ENCODE peak calls at places on chromosomes 6 and 20, in five cellular contexts. C is BE2C, V is SJSA1, F is Peyer's patch, J is Panc1. B is an unnamed sample. For H3K27me3 and H3K4me1, the result is how much of the 10 kb centered on the place peaks cover.

GRCh38 chr6:82072113-82072512 is 175.4 kb downstream of the IBTK start:
- DNase-seq in C (no peak), V (no peak), F (no peak), J (no peak), B (no peak)

GRCh38 chr6:97394160-97394748 is 111.2 kb upstream of the MMS22L start:
- DNase-seq in C (peak), V (peak), F (no peak), J (peak), B (no peak)

GRCh38 chr6:6736753-6737654 is 148.5 kb downstream of the LY86 start:
- DNase-seq in C (peak), V (no peak), F (no peak), J (no peak), B (peak)

GRCh38 chr6:73560853-73561407 is 40.1 kb upstream of the EEF1A1 start:
- DNase-seq in C (no peak), V (no peak), F (no peak), J (no peak), B (no peak)

GRCh38 chr20:62120990-62121775 is 1.1 kb upstream of the LSM14B start:
- DNase-seq in C (no peak), V (no peak), F (no peak), J (no peak), B (peak)

GRCh38 chr20:50369225-50370035 is 140.8 kb upstream of the PTPN1 start:
- DNase-seq in C (no peak), V (no peak), F (no peak), J (no peak), B (peak)

GRCh38 chr6:126955621-126956020 is 162.8 kb upstream of the RSPO3 start:
- DNase-seq in C (no peak), V (no peak), F (no peak), J (no peak), B (no peak)

GRCh38 chr6:334536-334935 is 42.2 kb downstream of the DUSP22 start:
- DNase-seq in C (no peak), V (no peak), F (no peak), J (no peak), B (no peak)

GRCh38 chr6:143595256-143596036 is 82.3 kb upstream of the PHACTR2 start:
- DNase-seq in C (no peak), V (no peak), F (no peak), J (no peak), B (no peak)

GRCh38 chr6:136669299-136669699 is 119.1 kb upstream of the MAP7 start:
- DNase-seq in C (no peak), V (no peak), F (no peak), J (no peak), B (no peak)

GRCh38 chr6:79420054-79420453 is 117.2 kb downstream of the LCA5 start:
- DNase-seq in C (no peak), V (no peak), F (no peak), J (no peak), B (no peak)

GRCh38 chr6:28725890-28726348 is 197.9 kb downstream of the TRIM27 start:
- DNase-seq in C (peak), V (no peak), F (no peak), J (no peak), B (no peak)

GRCh38 chr6:25027221-25027916 is 91.6 kb upstream of the RIPOR2 start:
- DNase-seq in C (no peak), V (no peak), F (peak), J (peak), B (peak)

GRCh38 chr6:10585232-10585887 is 64.2 kb downstream of the GCNT2 start:
- DNase-seq in C (no peak), V (no peak), F (no peak), J (no peak), B (no peak)

GRCh38 chr20:63942250-63943006 is 13.8 kb downstream of the UCKL1 start:
- DNase-seq in C (peak), V (no peak), F (no peak), J (no peak), B (peak)

GRCh38 chr20:1900321-1900791 is 5.1 kb downstream of the SIRPA start:
- DNase-seq in C (peak), V (peak), F (peak), J (peak), B (no peak)

GRCh38 chr20:688809-689208 is 13.2 kb upstream of the SCRT2 start:
- DNase-seq in C (no peak), V (no peak), F (no peak), J (no peak), B (no peak)

GRCh38 chr20:682123-682522 is 6.5 kb upstream of the SCRT2 start:
- DNase-seq in C (no peak), V (no peak), F (no peak), J (no peak), B (no peak)

GRCh38 chr20:687468-688203 is 12.0 kb upstream of the SCRT2 start:
- DNase-seq in C (no peak), V (no peak), F (no peak), J (no peak), B (no peak)

GRCh38 chr20:680638-681037 is 5.0 kb upstream of the SCRT2 start:
- DNase-seq in C (no peak), V (no peak), F (no peak), J (no peak), B (no peak)

DNA sequence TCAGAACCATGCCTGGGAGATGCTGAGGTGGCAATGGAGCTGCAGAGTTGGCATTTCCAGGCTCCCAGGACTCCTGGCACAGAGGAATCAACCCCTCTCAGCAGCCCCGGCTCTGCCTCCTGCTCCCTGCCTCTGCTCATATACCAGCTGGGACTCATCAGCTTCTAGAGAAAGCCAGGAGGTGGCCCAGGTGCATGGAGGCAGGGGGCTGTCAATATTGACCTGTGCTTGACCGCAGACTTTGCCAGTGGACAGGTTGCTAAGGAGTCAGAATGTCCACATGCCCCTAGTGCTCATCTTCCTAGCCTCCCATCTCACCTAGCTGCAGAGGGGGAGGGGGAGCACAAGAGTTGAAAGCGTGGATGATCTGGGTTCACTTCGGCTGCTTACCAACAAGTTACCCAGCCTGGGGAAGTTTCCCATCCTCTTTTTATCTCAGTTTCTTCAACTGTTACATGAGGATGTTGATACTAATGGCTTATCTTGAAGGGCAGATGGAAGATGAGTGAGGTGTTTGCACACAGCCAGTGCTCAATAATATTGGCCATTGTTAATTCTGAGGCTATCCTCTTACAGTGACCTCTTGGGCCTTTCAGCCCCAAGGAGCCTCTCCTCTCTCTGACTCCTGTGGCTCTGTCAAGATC is 9.2 kb upstream of the SCRT2 start:
- DNase-seq in C (no peak), V (no peak), F (no peak), J (no peak), B (no peak)
- H3K27me3 ChIP-seq in C (under half), V (under half), F (under half), J (under half), B (under half)

DNA sequence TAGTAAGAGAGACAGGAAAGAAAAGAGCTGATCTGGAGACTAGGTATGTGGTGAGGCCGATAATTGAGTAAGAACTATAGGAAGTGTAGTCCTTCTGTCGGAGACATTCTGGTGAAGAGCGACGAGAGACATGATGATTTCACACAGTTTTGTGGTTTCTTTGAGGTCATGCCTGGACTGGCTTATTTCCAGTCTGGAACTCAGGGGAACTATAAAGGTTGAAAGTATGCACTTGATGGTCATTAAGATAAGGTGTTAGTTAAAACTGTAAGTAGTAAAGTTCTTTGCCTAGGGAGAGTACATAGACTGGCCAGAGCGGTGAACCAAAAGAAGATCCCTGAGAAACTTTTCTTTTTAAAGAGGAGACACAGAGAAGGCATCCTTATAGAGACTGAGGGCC is 68.8 kb downstream of the RFX6 start:
- DNase-seq in C (no peak), V (no peak), F (no peak), J (no peak), B (no peak)
- H3K4me3 ChIP-seq in C (no peak), V (no peak), F (no peak), J (no peak), B (no peak)

GRCh38 chr6:131058236-131058635 is 4.8 kb downstream of the EPB41L2 start:
- DNase-seq in C (no peak), V (no peak), F (no peak), J (no peak), B (no peak)
- H3K4me1 ChIP-seq in C (under half), V (under half), F (under half), J (under half), B (under half)

GRCh38 chr6:31580446-31580755 is 1.8 kb downstream of the LTB start:
- DNase-seq in C (no peak), V (no peak), F (no peak), J (no peak), B (no peak)

GRCh38 chr6:31578461-31579118 is 3.2 kb downstream of the TNF start:
- DNase-seq in C (no peak), V (no peak), F (no peak), J (no peak), B (no peak)

GRCh38 chr6:31578058-31578457 is 2.7 kb downstream of the TNF start:
- DNase-seq in C (no peak), V (no peak), F (no peak), J (no peak), B (no peak)

GRCh38 chr6:31579546-31580445 is 2.4 kb downstream of the LTB start:
- DNase-seq in C (no peak), V (no peak), F (no peak), J (no peak), B (no peak)

DNA sequence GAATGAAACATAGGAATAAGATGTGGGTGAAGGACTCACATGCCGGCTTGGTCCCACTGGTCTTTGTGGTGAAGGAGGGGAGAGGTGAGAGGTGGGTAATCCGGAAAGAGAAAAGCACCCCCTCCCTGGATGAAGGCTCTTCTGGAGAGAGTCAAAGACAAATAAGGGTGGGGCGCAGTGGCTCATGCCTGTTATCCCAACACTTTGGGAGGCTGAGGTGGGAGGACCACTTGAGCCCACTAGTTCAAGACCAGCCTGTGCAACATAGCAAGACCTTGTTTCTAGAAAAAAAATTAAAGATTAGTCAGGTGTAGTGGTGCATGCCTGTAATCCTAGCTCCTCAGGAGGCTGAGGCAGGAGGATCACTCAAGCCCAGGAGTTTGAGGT is 3.1 kb downstream of the LTB start:
- DNase-seq in C (no peak), V (no peak), F (no peak), J (no peak), B (no peak)
- H3K27me3 ChIP-seq in C (under half), V (under half), F (under half), J (under half), B (under half)

GRCh38 chr6:168301648-168302398 is 17.8 kb downstream of the DACT2 start:
- DNase-seq in C (no peak), V (no peak), F (no peak), J (no peak), B (no peak)
- H3K4me3 ChIP-seq in C (no peak), V (no peak), F (peak), J (no peak), B (no peak)

B was measured in upper lobe of right lung.